ENCODE peak calls at places on chromosomes 11 and 22, in four cellular contexts. One of them, this sample, is unnamed.

GRCh38 chr11:18081551-18081950 is 24.3 kb downstream of the SAAL1 start:
- DNase-seq in body of pancreas: no peak
- DNase-seq in brain microvascular endothelial cell: no peak
- DNase-seq in SJSA1: no peak
- DNase-seq in this sample: no peak

GRCh38 chr22:49079027-49079725 is 748.5 kb downstream of the BRD1 start:
- DNase-seq in body of pancreas: no peak
- DNase-seq in brain microvascular endothelial cell: no peak
- DNase-seq in SJSA1: no peak
- DNase-seq in this sample: no peak

GRCh38 chr11:57735655-57736298 is 5.5 kb upstream of the SELENOH start:
- DNase-seq in body of pancreas: no peak
- DNase-seq in brain microvascular endothelial cell: no peak
- DNase-seq in SJSA1: no peak
- DNase-seq in this sample: no peak

GRCh38 chr11:69434341-69434960 is 47.0 kb upstream of the LINC01488 start:
- DNase-seq in body of pancreas: no peak
- DNase-seq in brain microvascular endothelial cell: no peak
- DNase-seq in SJSA1: no peak
- DNase-seq in this sample: no peak

GRCh38 chr22:37561209-37562048 is 1.1 kb downstream of the CDC42EP1 start:
- DNase-seq in body of pancreas: peak
- DNase-seq in brain microvascular endothelial cell: peak
- DNase-seq in SJSA1: peak
- DNase-seq in this sample: peak

GRCh38 chr22:39283312-39284141 is 35.9 kb downstream of the RPL3 start:
- DNase-seq in body of pancreas: no peak
- DNase-seq in brain microvascular endothelial cell: no peak
- DNase-seq in SJSA1: peak
- DNase-seq in this sample: no peak

GRCh38 chr11:66289548-66290331 is 797 bp upstream of the YIF1A start:
- DNase-seq in body of pancreas: peak
- DNase-seq in brain microvascular endothelial cell: no peak
- DNase-seq in SJSA1: no peak
- DNase-seq in this sample: peak

GRCh38 chr11:12683857-12684256 is 9.6 kb downstream of the TEAD1 start:
- DNase-seq in body of pancreas: no peak
- DNase-seq in brain microvascular endothelial cell: no peak
- DNase-seq in SJSA1: no peak
- DNase-seq in this sample: no peak

GRCh38 chr11:35932641-35933571 is 11.0 kb upstream of the LDLRAD3 start:
- DNase-seq in body of pancreas: no peak
- DNase-seq in brain microvascular endothelial cell: peak
- DNase-seq in SJSA1: no peak
- DNase-seq in this sample: no peak

GRCh38 chr11:119107538-119108150 is 500 bp downstream of the C2CD2L start:
- DNase-seq in body of pancreas: no peak
- DNase-seq in brain microvascular endothelial cell: no peak
- DNase-seq in SJSA1: peak
- DNase-seq in this sample: peak
- H3K27ac ChIP-seq in body of pancreas: peak
- H3K27ac ChIP-seq in brain microvascular endothelial cell: peak
- H3K27ac ChIP-seq in SJSA1: no peak
- H3K27ac ChIP-seq in this sample: peak

DNA sequence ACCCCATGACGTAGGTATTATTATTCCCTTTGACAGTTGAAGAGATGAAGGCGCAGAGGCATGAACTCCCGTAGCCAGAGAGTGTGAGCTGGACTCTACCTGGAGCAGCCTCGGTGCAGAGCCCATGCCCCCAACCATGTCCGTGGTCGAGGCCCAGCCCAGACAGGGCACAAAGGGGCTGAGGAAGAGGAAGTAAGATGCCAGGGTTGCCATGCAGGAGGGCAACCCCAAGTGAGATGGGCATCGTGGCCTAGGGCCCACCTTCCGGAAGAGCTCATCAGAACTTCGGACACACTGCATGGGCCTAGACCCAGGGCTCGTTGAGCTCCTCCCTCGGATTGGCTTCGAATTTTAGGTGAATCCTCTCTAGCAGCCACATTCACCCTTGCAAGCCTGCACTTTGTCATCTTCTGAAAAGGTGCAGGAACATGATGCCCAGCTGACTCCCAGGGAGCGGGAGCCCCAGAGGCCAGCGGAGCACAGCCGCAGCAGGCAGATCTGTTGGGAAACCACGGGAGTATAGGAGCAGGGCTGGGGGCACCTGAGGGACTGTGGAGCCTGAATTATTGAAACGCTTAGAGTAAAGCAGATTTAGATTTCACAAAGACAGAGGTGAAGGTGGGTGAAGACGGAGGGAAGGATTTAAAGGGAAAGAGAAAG is 29.0 kb upstream of the JAM3 start:
- DNase-seq in body of pancreas: no peak
- DNase-seq in brain microvascular endothelial cell: no peak
- DNase-seq in SJSA1: no peak
- DNase-seq in this sample: no peak
- H3K27ac ChIP-seq in body of pancreas: no peak
- H3K27ac ChIP-seq in brain microvascular endothelial cell: no peak
- H3K27ac ChIP-seq in SJSA1: no peak
- H3K27ac ChIP-seq in this sample: no peak

GRCh38 chr11:99020324-99021225 is at the start of gene CNTN5:
- DNase-seq in body of pancreas: peak
- DNase-seq in brain microvascular endothelial cell: peak
- DNase-seq in SJSA1: no peak
- DNase-seq in this sample: peak
- H3K27ac ChIP-seq in body of pancreas: no peak
- H3K27ac ChIP-seq in brain microvascular endothelial cell: no peak
- H3K27ac ChIP-seq in SJSA1: no peak
- H3K27ac ChIP-seq in this sample: no peak

GRCh38 chr11:73980001-73980960 is 2.4 kb downstream of the UCP2 start:
- DNase-seq in body of pancreas: peak
- DNase-seq in brain microvascular endothelial cell: no peak
- DNase-seq in SJSA1: no peak
- DNase-seq in this sample: peak
- H3K27ac ChIP-seq in body of pancreas: peak
- H3K27ac ChIP-seq in brain microvascular endothelial cell: no peak
- H3K27ac ChIP-seq in SJSA1: no peak
- H3K27ac ChIP-seq in this sample: peak

DNA sequence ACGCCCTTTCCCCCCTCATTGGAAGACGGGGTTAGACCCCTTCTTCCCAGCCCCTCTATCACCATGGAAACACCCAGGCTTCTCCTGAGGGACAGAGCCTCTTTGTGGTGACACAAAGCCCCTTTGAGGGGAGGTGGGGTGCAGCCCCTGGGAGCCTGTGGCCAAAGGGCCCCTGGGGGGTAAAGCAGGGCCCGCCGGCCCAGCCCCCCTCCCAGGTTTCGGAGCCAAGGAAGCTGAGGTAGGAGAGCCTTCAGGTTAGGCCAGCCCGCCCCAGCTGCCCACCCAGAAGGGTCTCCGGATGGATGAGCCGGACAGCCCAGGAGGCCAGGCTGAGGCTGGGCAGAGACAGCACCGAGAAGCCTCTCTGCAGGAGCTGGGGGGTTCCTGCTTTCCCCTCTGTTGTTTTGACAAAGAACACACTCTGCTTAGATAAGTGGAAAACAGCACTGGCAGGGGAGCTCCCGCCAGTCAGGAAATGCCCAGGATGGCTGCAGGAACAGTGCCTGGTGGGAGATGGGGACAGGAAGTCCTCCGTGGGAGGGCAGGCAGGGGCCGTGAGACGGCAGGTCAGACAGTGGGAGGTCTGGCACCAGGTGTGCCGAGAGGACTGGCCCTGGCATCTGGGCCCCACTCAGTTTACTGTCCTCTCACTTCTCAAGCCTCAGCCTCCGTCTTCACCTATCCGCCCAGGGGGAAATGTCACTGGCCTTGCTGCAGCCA is 18.2 kb downstream of the ARVCF start:
- DNase-seq in body of pancreas: peak
- DNase-seq in brain microvascular endothelial cell: no peak
- DNase-seq in SJSA1: no peak
- DNase-seq in this sample: no peak
- H3K27ac ChIP-seq in body of pancreas: no peak
- H3K27ac ChIP-seq in brain microvascular endothelial cell: no peak
- H3K27ac ChIP-seq in SJSA1: no peak
- H3K27ac ChIP-seq in this sample: no peak

GRCh38 chr11:7609521-7609920 is 63.8 kb downstream of the CYB5R2 start:
- DNase-seq in body of pancreas: no peak
- DNase-seq in brain microvascular endothelial cell: no peak
- DNase-seq in SJSA1: no peak
- DNase-seq in this sample: no peak

GRCh38 chr11:7609015-7609414 is 64.3 kb downstream of the CYB5R2 start:
- DNase-seq in body of pancreas: no peak
- DNase-seq in brain microvascular endothelial cell: no peak
- DNase-seq in SJSA1: no peak
- DNase-seq in this sample: no peak

GRCh38 chr11:7604331-7604973 is 68.8 kb downstream of the CYB5R2 start:
- DNase-seq in body of pancreas: no peak
- DNase-seq in brain microvascular endothelial cell: no peak
- DNase-seq in SJSA1: no peak
- DNase-seq in this sample: peak

GRCh38 chr11:7605544-7605943 is 67.8 kb downstream of the CYB5R2 start:
- DNase-seq in body of pancreas: peak
- DNase-seq in brain microvascular endothelial cell: peak
- DNase-seq in SJSA1: no peak
- DNase-seq in this sample: no peak

DNA sequence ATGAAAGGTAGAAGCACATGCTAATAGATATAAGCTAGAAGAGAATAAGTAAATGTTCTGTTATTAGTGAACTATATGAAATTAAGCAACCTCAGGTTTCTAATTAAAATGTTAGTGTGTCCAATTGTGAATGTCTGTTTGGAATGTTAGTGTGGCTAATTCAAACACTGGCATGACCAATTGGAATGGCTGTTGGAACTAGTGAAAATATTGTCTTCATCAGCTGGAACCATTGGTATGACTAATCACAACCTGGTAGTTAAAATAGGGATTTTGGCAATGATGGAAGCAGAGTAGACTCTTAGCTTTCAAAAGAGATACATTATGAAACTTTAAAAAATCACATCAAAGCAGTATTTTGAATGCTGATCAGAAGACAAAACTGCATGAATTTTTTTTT is 66.8 kb downstream of the CYB5R2 start:
- DNase-seq in body of pancreas: no peak
- DNase-seq in brain microvascular endothelial cell: no peak
- DNase-seq in SJSA1: no peak
- DNase-seq in this sample: no peak
- H3K27ac ChIP-seq in body of pancreas: peak
- H3K27ac ChIP-seq in brain microvascular endothelial cell: no peak
- H3K27ac ChIP-seq in SJSA1: no peak
- H3K27ac ChIP-seq in this sample: peak

GRCh38 chr22:42443240-42444059 is 11.2 kb upstream of the NFAM1 start:
- DNase-seq in body of pancreas: no peak
- DNase-seq in brain microvascular endothelial cell: no peak
- DNase-seq in SJSA1: no peak
- DNase-seq in this sample: no peak
- H3K27ac ChIP-seq in body of pancreas: peak
- H3K27ac ChIP-seq in brain microvascular endothelial cell: no peak
- H3K27ac ChIP-seq in SJSA1: no peak
- H3K27ac ChIP-seq in this sample: peak

This sample was measured in colonic mucosa.